ENCODE peak calls at places on chromosomes 11 and 22, in five cellular contexts. One of them, this sample, is unnamed.

GRCh38 chr22:38135133-38135706 is 24.7 kb upstream of the BAIAP2L2 start:
- DNase-seq in GM23248: peak; percentile 91
- DNase-seq in mucosa of descending colon: peak; percentile 12
- DNase-seq in fibroblast of the aortic adventitia: peak; percentile 87
- DNase-seq in ascending aorta: no peak
- DNase-seq in this sample: no peak

GRCh38 chr11:45761659-45762058 is 43.3 kb upstream of the SLC35C1 start:
- DNase-seq in ascending aorta: no peak
- DNase-seq in fibroblast of the aortic adventitia: no peak
- DNase-seq in mucosa of descending colon: no peak
- DNase-seq in GM23248: no peak
- DNase-seq in this sample: peak; percentile 3

GRCh38 chr11:114479331-114479730 is 40.1 kb downstream of the REXO2 start:
- DNase-seq in fibroblast of the aortic adventitia: no peak
- DNase-seq in mucosa of descending colon: no peak
- DNase-seq in GM23248: no peak
- DNase-seq in ascending aorta: no peak
- DNase-seq in this sample: no peak

GRCh38 chr22:32579533-32580220 is 105.1 kb downstream of the FBXO7 start:
- DNase-seq in fibroblast of the aortic adventitia: no peak
- DNase-seq in GM23248: peak; percentile 50
- DNase-seq in ascending aorta: no peak
- DNase-seq in mucosa of descending colon: no peak
- DNase-seq in this sample: no peak

GRCh38 chr11:47152953-47153950 is 23.4 kb downstream of the ARFGAP2 start:
- DNase-seq in mucosa of descending colon: peak; percentile 91
- DNase-seq in fibroblast of the aortic adventitia: peak; percentile 87
- DNase-seq in ascending aorta: no peak
- DNase-seq in GM23248: peak; percentile 85
- DNase-seq in this sample: peak; percentile 83

GRCh38 chr11:62896049-62896448 is 15.4 kb downstream of the SLC3A2 start:
- DNase-seq in ascending aorta: no peak
- DNase-seq in GM23248: no peak
- DNase-seq in fibroblast of the aortic adventitia: no peak
- DNase-seq in mucosa of descending colon: no peak
- DNase-seq in this sample: no peak

GRCh38 chr22:32775957-32776356 is 25.5 kb upstream of the TIMP3 start:
- DNase-seq in fibroblast of the aortic adventitia: no peak
- DNase-seq in ascending aorta: no peak
- DNase-seq in GM23248: peak; percentile 29
- DNase-seq in mucosa of descending colon: no peak
- DNase-seq in this sample: no peak

GRCh38 chr22:22787805-22788459 is 99.7 kb upstream of the IGLL5 start:
- DNase-seq in fibroblast of the aortic adventitia: peak; percentile 56
- DNase-seq in ascending aorta: no peak
- DNase-seq in mucosa of descending colon: peak; percentile 73
- DNase-seq in GM23248: peak; percentile 68
- DNase-seq in this sample: peak; percentile 86

GRCh38 chr11:25377466-25377865 is 880.6 kb downstream of the LUZP2 start:
- DNase-seq in GM23248: no peak
- DNase-seq in mucosa of descending colon: no peak
- DNase-seq in fibroblast of the aortic adventitia: no peak
- DNase-seq in ascending aorta: no peak
- DNase-seq in this sample: no peak
- H3K4me3 ChIP-seq in GM23248: no peak overlapping the region
- H3K4me3 ChIP-seq in mucosa of descending colon: no peak overlapping the region
- H3K4me3 ChIP-seq in fibroblast of the aortic adventitia: no peak overlapping the region
- H3K4me3 ChIP-seq in ascending aorta: no peak overlapping the region
- H3K4me3 ChIP-seq in this sample: no peak overlapping the region

GRCh38 chr22:40973144-40973543 is 22.0 kb downstream of the RBX1 start:
- DNase-seq in GM23248: no peak
- DNase-seq in fibroblast of the aortic adventitia: no peak
- DNase-seq in mucosa of descending colon: no peak
- DNase-seq in ascending aorta: no peak
- DNase-seq in this sample: no peak
- H3K4me3 ChIP-seq in GM23248: no peak overlapping the region
- H3K4me3 ChIP-seq in fibroblast of the aortic adventitia: no peak overlapping the region
- H3K4me3 ChIP-seq in mucosa of descending colon: no peak overlapping the region
- H3K4me3 ChIP-seq in ascending aorta: no peak overlapping the region
- H3K4me3 ChIP-seq in this sample: no peak overlapping the region

DNA sequence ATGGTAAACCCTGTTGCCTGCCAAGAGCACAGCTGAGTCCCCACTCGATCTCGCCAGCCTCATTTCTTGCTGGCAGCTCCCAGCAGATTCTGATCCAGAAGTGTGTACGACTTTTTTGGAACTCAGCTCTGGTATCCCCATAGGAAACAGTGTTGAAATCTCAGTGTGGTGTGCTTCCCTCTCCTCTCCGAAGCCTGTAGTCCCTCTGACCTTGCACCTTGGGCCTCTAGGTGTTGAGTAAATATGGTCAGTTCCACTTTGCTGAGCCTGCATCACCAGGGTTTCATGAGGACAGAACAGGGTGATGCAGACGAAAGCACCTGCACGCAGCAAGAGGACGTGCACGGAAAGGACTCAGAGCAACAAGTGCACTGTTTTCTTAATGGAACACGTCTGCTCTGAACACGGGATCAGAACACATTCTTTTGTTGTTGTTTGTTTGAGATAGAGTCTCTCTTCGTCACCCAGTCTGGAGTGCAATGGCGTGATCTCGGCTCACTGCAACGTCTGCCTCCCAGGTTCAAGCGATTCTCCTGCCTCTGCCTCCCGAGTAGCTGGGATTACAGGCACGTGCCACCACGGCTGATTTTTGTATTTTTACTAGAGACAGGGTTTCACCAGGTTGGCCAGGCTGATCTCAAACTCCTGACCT is 3.8 kb upstream of the CPT1A start:
- DNase-seq in mucosa of descending colon: no peak
- DNase-seq in ascending aorta: no peak
- DNase-seq in fibroblast of the aortic adventitia: peak; percentile 77
- DNase-seq in GM23248: no peak
- DNase-seq in this sample: no peak
- H3K4me3 ChIP-seq in mucosa of descending colon: no peak overlapping the region
- H3K4me3 ChIP-seq in ascending aorta: no peak overlapping the region
- H3K4me3 ChIP-seq in fibroblast of the aortic adventitia: no peak overlapping the region
- H3K4me3 ChIP-seq in GM23248: no peak overlapping the region
- H3K4me3 ChIP-seq in this sample: no peak overlapping the region

DNA sequence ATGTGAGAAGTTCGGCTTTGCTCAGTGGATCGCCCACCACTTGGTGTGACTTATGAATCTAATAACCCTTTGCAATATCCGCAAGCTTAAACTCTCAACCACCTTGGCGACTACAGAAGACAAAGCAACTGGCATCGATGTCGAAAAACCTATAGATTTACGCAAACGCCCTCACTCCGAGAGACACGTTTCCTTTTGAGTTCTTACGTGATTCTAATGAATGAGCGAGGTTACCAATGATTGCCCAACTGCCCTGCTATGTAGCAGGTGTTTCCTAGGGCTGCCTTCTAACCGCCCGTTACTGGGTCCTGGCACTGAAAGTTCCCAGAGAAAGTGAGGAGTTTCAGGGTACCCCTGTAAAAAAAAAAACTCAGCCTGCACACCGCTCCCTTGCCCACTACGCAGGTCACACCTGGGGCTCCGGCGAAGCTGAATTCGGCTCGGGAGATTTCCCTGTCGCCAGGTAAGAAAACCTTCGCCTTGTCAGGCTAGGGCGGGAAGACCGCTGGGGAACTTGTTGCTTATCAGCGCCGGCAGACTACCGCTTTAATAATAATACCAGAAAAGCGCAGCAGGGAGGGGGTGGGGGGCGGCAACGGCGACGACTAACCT is 21.4 kb upstream of the BDNF start:
- DNase-seq in mucosa of descending colon: no peak
- DNase-seq in ascending aorta: no peak
- DNase-seq in GM23248: no peak
- DNase-seq in fibroblast of the aortic adventitia: no peak
- DNase-seq in this sample: no peak
- H3K4me3 ChIP-seq in mucosa of descending colon: no peak overlapping the region
- H3K4me3 ChIP-seq in ascending aorta: peak overlapping the region; percentile 49
- H3K4me3 ChIP-seq in GM23248: peak overlapping the region; percentile 81
- H3K4me3 ChIP-seq in fibroblast of the aortic adventitia: peak overlapping the region; percentile 69
- H3K4me3 ChIP-seq in this sample: no peak overlapping the region

GRCh38 chr11:120326228-120326627 is 1.1 kb downstream of the TLCD5 start:
- DNase-seq in GM23248: peak; percentile 83
- DNase-seq in ascending aorta: no peak
- DNase-seq in fibroblast of the aortic adventitia: peak; percentile 80
- DNase-seq in mucosa of descending colon: no peak
- DNase-seq in this sample: no peak
- H3K4me3 ChIP-seq in GM23248: peak overlapping the region; percentile 84
- H3K4me3 ChIP-seq in ascending aorta: peak overlapping the region; percentile 65
- H3K4me3 ChIP-seq in fibroblast of the aortic adventitia: peak overlapping the region; percentile 77
- H3K4me3 ChIP-seq in mucosa of descending colon: no peak overlapping the region
- H3K4me3 ChIP-seq in this sample: no peak overlapping the region

GRCh38 chr11:68044145-68044813 is 5.5 kb downstream of the TCIRG1 start:
- DNase-seq in fibroblast of the aortic adventitia: no peak
- DNase-seq in ascending aorta: no peak
- DNase-seq in mucosa of descending colon: no peak
- DNase-seq in GM23248: no peak
- DNase-seq in this sample: no peak

GRCh38 chr11:68043349-68044144 is 4.7 kb downstream of the TCIRG1 start:
- DNase-seq in GM23248: peak; percentile 42
- DNase-seq in mucosa of descending colon: peak; percentile 32
- DNase-seq in ascending aorta: no peak
- DNase-seq in fibroblast of the aortic adventitia: no peak
- DNase-seq in this sample: no peak

GRCh38 chr11:68042219-68043028 is 3.6 kb downstream of the TCIRG1 start:
- DNase-seq in mucosa of descending colon: no peak
- DNase-seq in GM23248: no peak
- DNase-seq in fibroblast of the aortic adventitia: no peak
- DNase-seq in ascending aorta: no peak
- DNase-seq in this sample: no peak

GRCh38 chr11:68041617-68042218 is 2.9 kb downstream of the TCIRG1 start:
- DNase-seq in mucosa of descending colon: no peak
- DNase-seq in fibroblast of the aortic adventitia: no peak
- DNase-seq in GM23248: no peak
- DNase-seq in ascending aorta: no peak
- DNase-seq in this sample: no peak

GRCh38 chr11:68043029-68043348 is 4.2 kb downstream of the TCIRG1 start:
- DNase-seq in mucosa of descending colon: no peak
- DNase-seq in GM23248: no peak
- DNase-seq in fibroblast of the aortic adventitia: no peak
- DNase-seq in ascending aorta: no peak
- DNase-seq in this sample: no peak
- H3K4me3 ChIP-seq in mucosa of descending colon: no peak overlapping the region
- H3K4me3 ChIP-seq in GM23248: no peak overlapping the region
- H3K4me3 ChIP-seq in fibroblast of the aortic adventitia: no peak overlapping the region
- H3K4me3 ChIP-seq in ascending aorta: no peak overlapping the region
- H3K4me3 ChIP-seq in this sample: no peak overlapping the region

GRCh38 chr11:67242548-67242947 is 23.7 kb upstream of the GRK2 start:
- DNase-seq in GM23248: no peak
- DNase-seq in ascending aorta: no peak
- DNase-seq in fibroblast of the aortic adventitia: no peak
- DNase-seq in mucosa of descending colon: no peak
- DNase-seq in this sample: no peak

GRCh38 chr11:67238894-67239794 is 27.1 kb upstream of the GRK2 start:
- DNase-seq in GM23248: peak; percentile 42
- DNase-seq in fibroblast of the aortic adventitia: no peak
- DNase-seq in ascending aorta: no peak
- DNase-seq in mucosa of descending colon: no peak
- DNase-seq in this sample: no peak

GRCh38 chr11:67240575-67241389 is 25.5 kb upstream of the GRK2 start:
- DNase-seq in GM23248: peak; percentile 92
- DNase-seq in fibroblast of the aortic adventitia: peak; percentile 76
- DNase-seq in ascending aorta: no peak
- DNase-seq in mucosa of descending colon: peak; percentile 75
- DNase-seq in this sample: peak; percentile 62

GRCh38 chr11:67237574-67237973 is 28.7 kb upstream of the GRK2 start:
- DNase-seq in ascending aorta: no peak
- DNase-seq in fibroblast of the aortic adventitia: no peak
- DNase-seq in GM23248: no peak
- DNase-seq in mucosa of descending colon: no peak
- DNase-seq in this sample: no peak

DNA sequence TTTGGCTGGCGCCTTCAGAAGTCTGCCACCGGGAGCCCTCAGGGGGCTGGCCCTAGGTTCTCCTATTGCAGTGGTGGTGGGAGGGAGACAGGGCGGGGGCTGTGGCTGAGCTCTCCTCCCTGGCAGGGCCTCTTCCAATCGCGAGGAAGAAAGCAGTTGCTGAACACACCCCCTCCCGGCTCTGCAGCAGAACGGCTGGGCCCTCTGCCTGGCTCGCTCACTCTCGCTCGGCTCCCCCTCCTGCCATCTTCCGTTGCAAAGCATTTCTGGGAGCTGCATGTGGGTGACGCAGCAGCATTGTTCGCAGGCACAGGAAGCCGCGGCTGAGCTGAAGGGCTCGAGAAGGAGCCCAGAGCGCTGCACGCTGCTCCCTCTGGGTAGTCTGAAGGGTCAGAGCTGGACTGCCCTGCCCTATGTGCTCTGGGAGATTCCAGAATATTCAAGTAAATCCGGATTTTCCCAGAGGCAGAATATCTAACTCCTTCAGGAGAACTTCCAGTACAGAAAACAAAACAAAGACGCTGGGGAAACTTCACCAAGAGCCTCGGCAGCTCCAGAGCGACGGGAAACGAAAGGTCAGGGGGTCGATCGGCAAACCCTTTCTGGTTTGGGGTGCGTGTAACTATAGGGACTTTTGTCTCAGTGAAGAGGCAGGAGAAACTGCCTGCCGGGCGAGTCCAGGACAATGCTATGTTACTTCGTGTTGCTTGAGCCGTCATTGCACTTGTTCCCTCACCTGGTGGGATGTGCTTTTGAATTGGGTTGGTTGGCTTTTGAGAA is 26.3 kb upstream of the GRK2 start:
- DNase-seq in mucosa of descending colon: peak; percentile 95
- DNase-seq in fibroblast of the aortic adventitia: peak; percentile 98
- DNase-seq in ascending aorta: peak; percentile 93
- DNase-seq in GM23248: peak; percentile 99
- DNase-seq in this sample: peak; percentile 99
- H3K4me3 ChIP-seq in mucosa of descending colon: peak overlapping the region; percentile 22
- H3K4me3 ChIP-seq in fibroblast of the aortic adventitia: peak overlapping the region; percentile 92
- H3K4me3 ChIP-seq in ascending aorta: peak overlapping the region; percentile 77
- H3K4me3 ChIP-seq in GM23248: peak overlapping the region; percentile 100
- H3K4me3 ChIP-seq in this sample: peak overlapping the region; percentile 61

This sample was measured in lower leg skin.